ENCODE peak calls at places on chromosomes 16 and 17, in eight cellular contexts. D is HFF-Myc; I is GM10248; H is GM23338; Q is ovary; N is K562; T is CD4-positive, alpha-beta T cell; K is CD8-positive, alpha-beta T cell. O is an unnamed sample.

GRCh38 chr17:76354747-76355310 is 1.1 kb upstream of the PRPSAP1 start:
- DNase-seq in Q (no peak), I (no peak), T (no peak), N (peak), K (no peak), H (peak), D (no peak), O (no peak)

GRCh38 chr17:80443916-80444708 is 29.1 kb downstream of the ENDOV start:
- DNase-seq in H (peak), N (no peak), T (no peak), D (no peak), Q (no peak), I (no peak), K (no peak), O (no peak)

GRCh38 chr17:69358688-69359596 is 32.0 kb upstream of the ABCA5 start:
- DNase-seq in H (peak), T (no peak), Q (no peak), I (no peak), N (peak), K (no peak), D (no peak), O (no peak)

GRCh38 chr16:57797526-57798266 is 4.6 kb downstream of the KIFC3 start:
- DNase-seq in I (no peak), Q (no peak), D (no peak), K (no peak), H (peak), N (no peak), T (no peak), O (no peak)

GRCh38 chr16:82178352-82178751 is 8.3 kb upstream of the MPHOSPH6 start:
- DNase-seq in Q (no peak), D (no peak), N (no peak), K (no peak), T (no peak), I (no peak), H (no peak), O (no peak)

GRCh38 chr17:58310511-58311428 is 17.8 kb downstream of the TSPOAP1 start:
- DNase-seq in K (no peak), H (no peak), T (no peak), I (no peak), Q (no peak), D (no peak), N (no peak), O (peak)

GRCh38 chr16:57021693-57022092 is 32.3 kb downstream of the NLRC5 start:
- DNase-seq in N (no peak), H (no peak), Q (no peak), D (no peak), K (no peak), I (no peak), T (no peak), O (no peak)

GRCh38 chr16:50774405-50774804 is 32.5 kb downstream of the CYLD start:
- DNase-seq in K (no peak), T (no peak), N (no peak), H (no peak), Q (no peak), I (no peak), D (no peak), O (no peak)

GRCh38 chr16:84755004-84755672 is 55.3 kb downstream of the USP10 start:
- DNase-seq in K (no peak), I (no peak), D (no peak), H (no peak), Q (no peak), N (no peak), T (no peak), O (no peak)

GRCh38 chr16:29729116-29729521 is 16.7 kb downstream of the C16orf54 start:
- DNase-seq in H (peak), Q (peak), D (peak), I (no peak), K (no peak), T (no peak), N (peak), O (no peak)

GRCh38 chr17:49382556-49382955 is 20.5 kb upstream of the ZNF652 start:
- DNase-seq in D (no peak), T (no peak), N (no peak), I (no peak), K (no peak), H (no peak), Q (no peak), O (no peak)

GRCh38 chr16:57315401-57315800 is 30.9 kb upstream of the PLLP start:
- DNase-seq in Q (no peak), H (no peak), N (no peak), K (no peak), T (no peak), D (no peak), I (no peak), O (peak)

GRCh38 chr17:50169121-50169764 is 3.4 kb downstream of the SGCA start:
- DNase-seq in K (peak), N (peak), D (no peak), T (peak), H (peak), Q (no peak), I (peak), O (no peak)

GRCh38 chr17:12349297-12349696 is 316.4 kb upstream of the MYOCD start:
- DNase-seq in N (no peak), I (no peak), H (no peak), D (no peak), Q (no peak), K (no peak), T (no peak), O (no peak)

GRCh38 chr16:13307861-13308260 is 406.5 kb downstream of the SHISA9 start:
- DNase-seq in I (no peak), K (no peak), T (no peak), N (no peak), D (no peak), Q (no peak), H (no peak), O (no peak)
- TF ChIP-seq CTCF in I (no peak), K (no peak), T (no peak), N (no peak), D (no peak), Q (no peak), H (no peak), O (no peak)

DNA sequence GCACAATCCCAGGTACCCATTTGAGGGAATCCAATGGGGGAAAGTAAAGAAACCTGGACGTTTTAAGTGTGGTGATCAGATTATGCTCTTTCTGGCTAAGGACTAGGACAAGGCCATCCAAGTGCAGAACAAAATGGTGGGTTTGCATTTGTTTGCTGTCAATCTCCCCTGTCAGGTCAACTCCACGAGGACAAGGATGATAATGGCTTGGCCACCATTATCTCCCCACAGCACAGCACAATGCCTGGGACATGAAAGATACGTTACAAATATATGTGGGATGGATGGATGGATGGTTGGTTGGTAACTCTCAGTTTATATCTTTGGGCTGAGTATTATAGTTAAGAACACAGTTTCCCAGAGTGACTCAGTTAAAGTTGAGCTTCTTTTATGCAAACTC is 526.9 kb downstream of the NPIPA7 start:
- DNase-seq in N (peak), I (no peak), K (no peak), T (no peak), Q (no peak), D (no peak), H (no peak), O (no peak)
- TF ChIP-seq CTCF in N (no peak), I (no peak), K (no peak), T (no peak), Q (no peak), D (no peak), H (no peak), O (no peak)

GRCh38 chr16:12143776-12144175 is 167.2 kb downstream of the SNX29 start:
- DNase-seq in D (no peak), T (no peak), H (no peak), N (no peak), K (no peak), Q (no peak), I (no peak), O (no peak)

GRCh38 chr16:12147681-12148479 is 171.3 kb downstream of the SNX29 start:
- DNase-seq in Q (no peak), T (no peak), K (no peak), H (peak), N (no peak), D (no peak), I (no peak), O (no peak)

GRCh38 chr16:12144355-12144754 is 167.8 kb downstream of the SNX29 start:
- DNase-seq in T (no peak), I (no peak), H (no peak), N (peak), D (no peak), K (no peak), Q (no peak), O (no peak)

GRCh38 chr16:12146966-12147365 is 170.4 kb downstream of the SNX29 start:
- DNase-seq in K (no peak), Q (no peak), N (no peak), H (no peak), D (no peak), I (no peak), T (no peak), O (no peak)

GRCh38 chr16:12145918-12146317 is 169.4 kb downstream of the SNX29 start:
- DNase-seq in D (no peak), K (no peak), H (peak), N (peak), T (no peak), Q (no peak), I (no peak), O (no peak)
- TF ChIP-seq CTCF in D (no peak), K (no peak), H (no peak), N (no peak), T (no peak), Q (no peak), I (no peak), O (no peak)

DNA sequence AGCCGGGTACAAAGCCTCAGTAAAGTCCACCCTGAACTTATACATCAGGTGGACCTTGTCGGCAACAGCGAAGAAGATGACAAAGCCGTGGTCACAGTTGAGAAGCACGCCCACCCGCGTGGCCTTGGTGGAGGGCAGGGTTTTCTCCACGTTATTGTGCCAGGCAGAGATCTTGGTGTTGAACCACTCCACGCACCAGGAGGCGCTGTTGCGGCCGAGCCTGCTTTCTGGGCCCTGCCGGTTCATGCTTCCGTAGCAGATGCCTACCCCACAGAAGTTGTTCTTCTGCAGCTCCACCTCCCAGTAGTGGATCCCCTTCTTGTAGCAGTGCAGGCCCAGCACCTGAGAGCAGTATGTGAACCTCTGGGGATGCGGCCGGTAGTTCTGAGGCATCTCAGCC is 22.1 kb downstream of the TRIM25 start:
- DNase-seq in Q (no peak), N (peak), T (peak), I (no peak), K (peak), H (peak), D (no peak), O (no peak)
- TF ChIP-seq CTCF in Q (no peak), N (peak), T (peak), I (no peak), K (peak), H (peak), D (peak), O (peak)